ENCODE peak calls at places on chromosomes 6 and 20, in nine cellular contexts. A, S, U, I, Z, T, F, Q and O are unnamed samples.

GRCh38 chr20:33291830-33292355 is 8.9 kb downstream of the BPIFB1 start:
- DNase-seq in F (no peak), Q (no peak), U (peak; percentile 86), T (peak; percentile 75), S (peak; percentile 16), I (no peak), Z (peak; percentile 17), A (peak; percentile 34), O (peak; percentile 65)

GRCh38 chr6:111096246-111096645 is 8.9 kb downstream of the SLC16A10 start:
- DNase-seq in A (peak; percentile 35), T (peak; percentile 61), Z (no peak), U (no peak), S (no peak), Q (no peak), I (no peak), F (no peak), O (no peak)

GRCh38 chr6:77021778-77022177 is 441.5 kb downstream of the HTR1B start:
- DNase-seq in S (no peak), Z (no peak), U (no peak), T (no peak), Q (no peak), I (no peak), F (no peak), A (no peak), O (no peak)

GRCh38 chr20:40654876-40655275 is 34.2 kb downstream of the MAFB start:
- DNase-seq in T (no peak), Z (peak; percentile 38), U (no peak), Q (no peak), A (no peak), S (peak; percentile 44), I (peak; percentile 49), F (no peak), O (no peak)

GRCh38 chr20:58777657-58778056 is 73.0 kb downstream of the GNAS-AS1 start:
- DNase-seq in F (peak; percentile 4), U (no peak), T (no peak), I (no peak), Z (no peak), Q (no peak), S (no peak), A (no peak), O (no peak)

GRCh38 chr6:37624606-37625574 is 72.8 kb downstream of the MDGA1 start:
- DNase-seq in A (peak; percentile 25), Q (no peak), U (no peak), I (peak; percentile 53), Z (no peak), S (peak; percentile 43), F (peak; percentile 67), T (no peak), O (no peak)

GRCh38 chr20:26214991-26215390 is 518.3 kb upstream of the ZNF337 start:
- DNase-seq in U (no peak), S (no peak), Q (no peak), F (no peak), A (no peak), I (no peak), Z (no peak), T (no peak), O (no peak)

GRCh38 chr6:89834884-89835792 is 5.5 kb downstream of the CASP8AP2 start:
- DNase-seq in Z (no peak), Q (peak; percentile 18), F (no peak), A (peak; percentile 61), U (no peak), S (no peak), T (peak; percentile 41), I (no peak), O (no peak)

GRCh38 chr20:1328680-1329330 is at the start of gene SDCBP2:
- DNase-seq in Z (no peak), U (peak; percentile 18), I (no peak), Q (peak; percentile 58), A (peak; percentile 13), F (peak; percentile 74), T (peak; percentile 27), S (no peak), O (no peak)

GRCh38 chr6:36436466-36436865 is 6.2 kb downstream of the PXT1 start:
- DNase-seq in Z (peak; percentile 89), Q (no peak), T (no peak), S (peak; percentile 81), I (no peak), U (no peak), A (no peak), F (no peak), O (no peak)

GRCh38 chr6:5378331-5378730 is 117.0 kb downstream of the FARS2 start:
- DNase-seq in A (no peak), Z (no peak), I (no peak), S (no peak), U (no peak), F (no peak), T (no peak), Q (no peak), O (no peak)

GRCh38 chr6:5384276-5384675 is 123.0 kb downstream of the FARS2 start:
- DNase-seq in A (no peak), S (no peak), I (no peak), Q (no peak), Z (no peak), T (no peak), U (no peak), F (no peak), O (no peak)

DNA sequence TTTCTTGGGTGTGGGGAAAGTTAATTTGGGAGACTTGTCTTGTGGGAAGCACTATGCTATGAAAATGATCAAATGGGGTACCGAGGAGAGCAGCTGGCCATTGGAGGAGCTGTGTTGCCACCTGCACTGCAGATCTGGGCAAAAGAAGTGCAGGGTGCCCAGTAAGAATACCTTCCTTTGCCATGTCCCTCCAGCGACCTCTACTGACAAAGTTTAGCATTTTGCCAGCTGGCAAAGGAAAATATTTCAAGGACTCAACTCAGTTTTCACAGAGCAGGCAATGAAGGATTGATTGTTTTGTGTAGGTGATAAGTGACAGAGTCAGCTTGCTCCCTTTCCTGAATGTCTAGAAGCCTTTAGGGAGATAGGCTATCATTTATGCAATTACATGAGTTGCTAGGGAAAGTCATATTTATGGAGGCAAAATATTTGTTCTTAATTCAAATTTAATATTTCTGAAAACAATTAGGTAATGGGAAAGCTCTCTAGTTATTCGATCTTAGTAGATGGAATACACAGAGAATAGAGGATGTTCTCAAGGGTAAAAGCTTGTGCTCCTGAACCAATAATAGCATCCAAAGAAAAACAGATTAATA is 118.4 kb downstream of the FARS2 start:
- DNase-seq in F (no peak), S (peak; percentile 58), Z (peak; percentile 59), I (no peak), T (no peak), A (no peak), Q (no peak), U (peak; percentile 59), O (no peak)
- TF ChIP-seq CTCF in F (no peak), S (peak; percentile 80), Z (peak; percentile 75), I (peak; percentile 26), T (no peak), A (peak; percentile 24), Q (peak; percentile 61), U (peak; percentile 80), O (peak; percentile 55)

DNA sequence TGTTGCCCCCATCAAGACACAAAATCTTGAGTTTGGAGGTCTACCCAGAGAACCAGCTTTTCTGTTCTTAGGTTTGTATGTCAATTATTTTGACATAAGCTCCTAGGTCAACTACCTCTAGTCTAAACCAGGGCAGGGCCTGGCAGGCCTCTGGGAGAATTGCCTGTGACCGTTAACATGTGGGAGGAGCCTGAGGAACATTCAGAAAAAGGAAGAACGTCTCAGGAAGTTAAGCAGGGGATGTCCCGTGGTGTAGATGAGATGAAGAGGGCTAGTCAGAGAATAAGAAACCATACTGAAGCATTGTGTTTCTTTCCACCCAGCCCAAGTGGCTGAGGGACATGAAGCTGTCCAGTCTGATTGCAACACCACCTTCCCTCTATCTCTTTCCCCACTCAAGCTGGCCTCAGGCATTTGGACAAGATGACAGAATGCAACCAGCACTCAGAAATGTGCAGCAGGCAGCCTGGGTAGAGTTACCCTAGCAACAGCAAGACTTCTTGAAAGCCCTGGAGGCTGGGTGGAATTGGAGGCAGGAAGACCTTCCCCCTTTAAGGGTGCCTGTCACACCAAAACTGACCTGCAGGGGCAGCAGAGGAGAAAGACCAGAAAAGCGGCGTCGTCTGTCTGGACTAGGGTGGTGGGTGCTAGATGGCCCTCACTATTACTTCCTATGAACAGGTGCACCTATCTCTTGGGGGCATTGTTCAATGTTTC is 186.2 kb downstream of the UNC5CL start:
- DNase-seq in F (no peak), I (no peak), Z (peak; percentile 1), U (peak; percentile 65), T (no peak), A (no peak), Q (no peak), S (peak; percentile 2), O (no peak)
- TF ChIP-seq CTCF in F (no peak), I (peak; percentile 20), Z (peak; percentile 38), U (peak; percentile 67), T (peak; percentile 18), A (no peak), Q (peak; percentile 68), S (peak; percentile 25), O (peak; percentile 58)

GRCh38 chr6:150907385-150907784 is 41.9 kb downstream of the MTHFD1L start:
- DNase-seq in I (no peak), A (no peak), F (no peak), Q (no peak), S (peak; percentile 35), Z (peak; percentile 33), U (no peak), T (no peak), O (no peak)

GRCh38 chr6:150900049-150900448 is 34.5 kb downstream of the MTHFD1L start:
- DNase-seq in F (no peak), T (no peak), A (no peak), Z (no peak), S (no peak), U (no peak), I (no peak), Q (no peak), O (no peak)

GRCh38 chr6:150902142-150902800 is 36.8 kb downstream of the MTHFD1L start:
- DNase-seq in I (no peak), Z (no peak), Q (no peak), F (no peak), A (no peak), T (no peak), S (no peak), U (no peak), O (no peak)

GRCh38 chr6:150910561-150910960 is 45.1 kb downstream of the MTHFD1L start:
- DNase-seq in Z (no peak), S (no peak), T (no peak), Q (no peak), I (no peak), F (no peak), U (no peak), A (no peak), O (no peak)

GRCh38 chr6:150905769-150906168 is 40.3 kb downstream of the MTHFD1L start:
- DNase-seq in T (no peak), A (no peak), Z (no peak), Q (no peak), F (no peak), S (no peak), U (no peak), I (no peak), O (no peak)
- TF ChIP-seq CTCF in T (no peak), A (no peak), Z (peak; percentile 41), Q (peak; percentile 60), F (no peak), S (peak; percentile 58), U (peak; percentile 74), I (peak; percentile 3), O (peak; percentile 38)

DNA sequence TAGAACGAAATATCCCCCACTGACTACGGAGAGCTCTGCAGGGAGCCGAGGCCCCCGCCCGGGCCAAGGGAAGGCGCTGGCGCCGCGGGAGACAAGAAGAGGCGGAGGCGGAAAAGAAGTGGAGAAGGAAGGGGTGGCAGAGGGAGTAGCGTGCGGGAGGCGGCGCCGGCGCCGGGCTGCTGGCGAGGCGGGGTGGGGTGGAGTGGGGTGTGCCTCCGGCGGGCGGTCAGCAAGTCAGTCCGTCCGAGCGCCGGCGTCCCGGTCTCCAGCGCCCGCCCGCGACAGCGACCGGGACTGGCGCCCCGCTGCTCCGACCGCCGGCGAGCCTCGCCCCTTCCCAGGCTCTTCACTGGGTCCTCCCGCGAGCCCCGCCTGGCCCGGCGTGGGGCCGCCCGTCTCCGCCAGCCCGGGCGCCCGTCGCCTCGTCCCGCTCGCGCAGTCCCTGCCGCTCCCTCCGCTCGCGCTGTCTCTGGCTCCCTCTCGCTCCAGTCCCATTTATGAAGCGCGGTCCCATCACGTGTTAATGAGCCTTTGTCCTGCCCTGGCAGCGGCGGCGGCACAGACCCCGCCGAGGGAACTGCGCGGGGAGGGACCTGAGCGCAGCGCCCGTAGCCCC is at the start of gene CNR1:
- DNase-seq in A (peak; percentile 74), F (peak; percentile 84), U (peak; percentile 63), Q (peak; percentile 73), I (peak; percentile 44), S (peak; percentile 44), T (no peak), Z (peak; percentile 14), O (peak; percentile 42)
- TF ChIP-seq CTCF in A (peak; percentile 16), F (no peak), U (no peak), Q (no peak), I (no peak), S (no peak), T (no peak), Z (no peak), O (no peak)